ENCODE peak calls at places on chromosomes 7 and 10, in five cellular contexts. F is uterus; U is central memory CD4-positive, alpha-beta T cell; C is A172; Z is fibroblast of the conjunctiva. Y is an unnamed sample.

GRCh38 chr10:119205926-119206602 is 1.3 kb upstream of the GRK5 start:
- DNase-seq in F (peak), U (peak), C (peak), Z (no peak), Y (no peak)

GRCh38 chr7:42624471-42624870 is 287.4 kb downstream of the C7orf25 start:
- DNase-seq in F (no peak), U (no peak), C (peak), Z (no peak), Y (no peak)

GRCh38 chr7:87447251-87447650 is 28.2 kb downstream of the ABCB4 start:
- DNase-seq in F (no peak), U (no peak), C (peak), Z (no peak), Y (no peak)

GRCh38 chr7:151598045-151598444 is 78.3 kb upstream of the RHEB start:
- DNase-seq in F (no peak), U (no peak), C (peak), Z (peak), Y (peak)

GRCh38 chr10:32104622-32105509 is 48.6 kb upstream of the KIF5B start:
- DNase-seq in F (no peak), U (no peak), C (peak), Z (no peak), Y (peak)

GRCh38 chr10:118459642-118460193 is 117.6 kb upstream of the FAM204A start:
- DNase-seq in F (peak), U (peak), C (peak), Z (peak), Y (peak)

GRCh38 chr10:28581916-28582315 is 49.0 kb downstream of the WAC start:
- DNase-seq in F (no peak), U (no peak), C (no peak), Z (no peak), Y (no peak)

GRCh38 chr7:20409961-20410360 is 79.3 kb downstream of the ITGB8 start:
- DNase-seq in F (no peak), U (no peak), C (no peak), Z (no peak), Y (no peak)

GRCh38 chr10:118569241-118569881 is 26.1 kb downstream of the PRLHR start:
- DNase-seq in F (peak), U (no peak), C (peak), Z (no peak), Y (peak)

GRCh38 chr7:35825984-35826383 is 25.1 kb downstream of the SEPTIN7 start:
- DNase-seq in F (no peak), U (no peak), C (no peak), Z (no peak), Y (no peak)

GRCh38 chr7:69739906-69740545 is 141.8 kb downstream of the AUTS2 start:
- DNase-seq in F (peak), U (no peak), C (no peak), Z (no peak), Y (no peak)

GRCh38 chr7:83475403-83475802 is 173.5 kb downstream of the SEMA3E start:
- DNase-seq in F (no peak), U (no peak), C (no peak), Z (no peak), Y (no peak)

GRCh38 chr7:30853576-30853975 is 58.1 kb upstream of the AQP1 start:
- DNase-seq in F (no peak), U (no peak), C (no peak), Z (no peak), Y (no peak)

GRCh38 chr7:105010538-105011523 is 3.2 kb upstream of the KMT2E start:
- DNase-seq in F (no peak), U (no peak), C (no peak), Z (no peak), Y (peak)

GRCh38 chr7:91030680-91031079 is 233.6 kb upstream of the FZD1 start:
- DNase-seq in F (no peak), U (no peak), C (no peak), Z (no peak), Y (no peak)

GRCh38 chr7:134943785-134944400 is 42.4 kb upstream of the AGBL3 start:
- DNase-seq in F (no peak), U (no peak), C (peak), Z (no peak), Y (peak)

GRCh38 chr7:13797545-13797944 is 191.9 kb downstream of the ETV1 start:
- DNase-seq in F (no peak), U (no peak), C (no peak), Z (no peak), Y (no peak)

GRCh38 chr7:105691029-105691691 is 109.9 kb upstream of the EFCAB10 start:
- DNase-seq in F (peak), U (peak), C (peak), Z (peak), Y (peak)

GRCh38 chr7:79982151-79982770 is 152.4 kb upstream of the GNAI1 start:
- DNase-seq in F (no peak), U (no peak), C (peak), Z (peak), Y (peak)

GRCh38 chr7:140593583-140593982 is 47.0 kb downstream of the DENND2A start:
- DNase-seq in F (no peak), U (no peak), C (no peak), Z (no peak), Y (no peak)

GRCh38 chr10:6145414-6145978 is 56.7 kb downstream of the RBM17 start:
- DNase-seq in F (no peak), U (no peak), C (no peak), Z (no peak), Y (no peak)

GRCh38 chr10:62582098-62582705 is 208.0 kb downstream of the ZNF365 start:
- DNase-seq in F (no peak), U (no peak), C (peak), Z (no peak), Y (peak)

Y was measured in IMR-90.